ENCODE peak calls at places on chromosomes 16 and 17, in five cellular contexts. Y, Z, O, A and I are unnamed samples.
A peak's percentile ranks its signal among the peaks of the same experiment; 100 is the strongest.

GRCh38 chr16:4686497-4687210 is 6.7 kb upstream of the NUDT16L1 start:
- DNase-seq in Y (no peak), A (no peak), O (no peak), Z (no peak), I (no peak)

GRCh38 chr16:48918520-48919258 is 308.7 kb upstream of the N4BP1 start:
- DNase-seq in O (no peak), A (no peak), Z (peak; percentile 21), Y (no peak), I (no peak)

GRCh38 chr17:40348562-40349476 is 15.7 kb downstream of the GJD3 start:
- DNase-seq in A (no peak), O (no peak), Y (no peak), Z (no peak), I (no peak)

GRCh38 chr17:34423978-34424813 is 61.2 kb upstream of the CCL1 start:
- DNase-seq in Z (peak; percentile 76), O (no peak), Y (no peak), A (no peak), I (peak; percentile 20)

GRCh38 chr17:9684955-9685621 is 39.8 kb downstream of the USP43 start:
- DNase-seq in Y (no peak), A (no peak), Z (no peak), O (no peak), I (no peak)

GRCh38 chr16:5350118-5350517 is 252.5 kb upstream of the EEF2KMT start:
- DNase-seq in A (no peak), Z (no peak), Y (no peak), O (no peak), I (no peak)

GRCh38 chr16:57747091-57747490 is 11.5 kb downstream of the KATNB1 start:
- DNase-seq in Z (no peak), O (no peak), A (no peak), Y (no peak), I (no peak)

GRCh38 chr17:68581863-68582645 is 19.1 kb downstream of the FAM20A start:
- DNase-seq in Y (no peak), O (no peak), Z (no peak), A (no peak), I (no peak)

GRCh38 chr17:32283745-32284207 is 18.1 kb downstream of the RHBDL3 start:
- DNase-seq in Z (no peak), O (no peak), Y (no peak), A (no peak), I (no peak)

GRCh38 chr16:16884451-16884850 is 505.5 kb downstream of the NPIPA7 start:
- DNase-seq in O (no peak), Y (no peak), A (no peak), Z (no peak), I (no peak)

GRCh38 chr16:31451681-31452351 is 7.5 kb upstream of the ARMC5 start:
- DNase-seq in Z (peak; percentile 88), A (peak; percentile 82), Y (peak; percentile 61), O (peak; percentile 46), I (peak; percentile 83)

GRCh38 chr16:31451201-31451600 is 8.1 kb upstream of the ARMC5 start:
- DNase-seq in A (no peak), Z (peak; percentile 64), Y (no peak), O (no peak), I (no peak)

GRCh38 chr16:31452631-31453106 is 6.6 kb upstream of the ARMC5 start:
- DNase-seq in Y (peak; percentile 36), A (no peak), O (no peak), Z (peak; percentile 75), I (no peak)

GRCh38 chr16:31455601-31456314 is 3.5 kb upstream of the ARMC5 start:
- DNase-seq in Y (no peak), Z (no peak), O (peak; percentile 61), A (no peak), I (peak; percentile 35)

GRCh38 chr16:31453255-31454204 is 5.8 kb upstream of the ARMC5 start:
- DNase-seq in O (no peak), Y (peak; percentile 76), Z (peak; percentile 88), A (no peak), I (no peak)
- TF ChIP-seq CTCF in O (no peak), Y (no peak), Z (no peak), A (no peak), I (no peak)

DNA sequence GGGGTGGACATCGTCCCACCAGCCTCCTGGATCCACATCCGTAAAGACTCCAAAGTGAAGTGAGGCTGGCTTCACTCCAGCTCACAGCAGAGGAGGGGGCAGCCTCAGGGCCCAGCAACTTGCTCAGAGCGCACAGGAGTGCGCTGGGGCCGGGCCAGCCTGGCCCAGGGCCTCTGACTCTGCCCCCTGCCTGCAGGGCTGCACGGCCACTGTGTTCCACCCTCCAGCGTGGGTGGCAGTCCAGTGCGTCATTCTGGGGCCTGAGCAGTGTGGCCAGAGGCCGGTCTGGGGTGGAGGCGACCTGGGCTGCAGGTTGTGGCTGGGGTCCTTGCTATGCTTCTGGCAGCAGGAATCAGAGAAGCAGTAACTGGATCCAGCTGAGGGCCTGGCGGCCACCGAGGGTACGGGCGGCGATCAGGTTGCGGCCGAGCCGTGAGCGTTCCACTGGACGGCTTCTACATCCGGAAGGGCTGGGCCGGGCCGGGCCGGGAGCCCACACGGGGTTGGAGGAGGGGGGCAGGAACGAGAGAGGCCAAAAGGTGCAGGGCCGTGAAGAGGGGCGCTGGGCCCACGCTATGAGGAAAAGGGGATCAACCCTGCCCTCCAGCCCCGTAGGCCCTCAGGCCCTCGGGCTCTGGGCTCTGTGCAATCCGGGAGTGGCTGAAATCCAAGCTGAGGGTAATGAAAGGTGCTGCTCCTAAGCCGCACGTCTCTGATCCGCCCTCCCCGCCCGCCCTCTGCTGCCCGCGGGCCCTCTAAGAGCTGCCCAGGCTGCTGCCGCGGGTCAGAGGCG is at the start of gene FSCN2:
- DNase-seq in Z (no peak), Y (no peak), O (no peak), A (no peak), I (no peak)
- TF ChIP-seq CTCF in Z (no peak), Y (no peak), O (no peak), A (no peak), I (no peak)

DNA sequence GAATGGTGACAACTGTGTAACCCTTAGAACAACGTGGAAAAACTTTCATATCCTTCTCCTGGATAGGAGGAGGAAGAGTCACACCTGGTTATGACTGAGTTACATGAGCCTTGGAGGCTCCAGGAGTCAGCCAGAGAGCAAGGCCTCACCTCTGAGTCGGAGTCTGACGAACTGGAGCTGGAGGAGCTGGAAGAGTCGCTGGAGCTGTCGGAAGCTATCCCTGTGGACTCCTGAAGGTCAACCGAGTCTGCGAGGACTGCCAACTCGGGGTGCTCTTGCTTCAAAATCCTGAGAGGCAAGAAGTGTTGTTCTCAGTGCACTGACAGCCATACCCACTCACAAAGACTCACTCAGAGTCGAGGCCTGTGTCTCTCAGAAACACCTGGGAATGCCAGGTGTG is 6.2 kb downstream of the JMJD6 start:
- DNase-seq in Y (no peak), A (no peak), Z (peak; percentile 62), O (no peak), I (no peak)
- TF ChIP-seq CTCF in Y (no peak), A (no peak), Z (no peak), O (no peak), I (no peak)

GRCh38 chr16:56316545-56316944 is 108.8 kb downstream of the AMFR start:
- DNase-seq in O (no peak), Z (no peak), Y (no peak), A (no peak), I (no peak)
- TF ChIP-seq CTCF in O (no peak), Z (no peak), Y (no peak), A (no peak), I (no peak)

DNA sequence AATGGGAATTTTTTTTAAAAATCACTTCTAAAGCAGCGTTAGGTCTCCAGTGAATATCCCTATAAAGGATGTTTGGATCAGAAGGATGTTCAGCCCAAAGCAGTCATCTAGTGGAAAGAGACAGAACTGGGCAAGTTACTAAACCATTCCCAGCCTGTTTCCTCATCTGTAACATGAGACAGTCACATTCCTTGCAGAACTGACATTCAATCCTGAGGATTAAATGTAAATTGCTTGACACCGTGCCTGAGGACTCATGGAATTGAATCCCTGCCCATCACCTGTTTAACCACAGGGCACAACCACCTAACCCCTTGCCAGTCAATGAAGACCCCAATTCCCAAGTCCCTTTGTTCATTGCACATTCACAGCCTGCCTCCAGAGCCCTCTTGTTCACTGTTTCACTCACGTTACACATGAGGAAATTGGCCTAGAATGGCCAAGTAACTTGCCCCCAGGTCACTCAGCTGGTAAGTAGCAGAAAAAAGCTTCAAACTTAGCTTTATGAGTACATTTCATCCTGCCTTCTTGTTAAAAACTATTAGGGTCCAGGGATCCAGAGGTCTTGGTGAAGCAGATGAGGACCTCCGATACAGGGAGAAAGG is 1.4 kb downstream of the CMTM2 start:
- DNase-seq in Y (no peak), A (no peak), Z (no peak), O (no peak), I (no peak)
- TF ChIP-seq CTCF in Y (no peak), A (no peak), Z (no peak), O (no peak), I (no peak)

GRCh38 chr17:50627782-50628601 is 6.7 kb upstream of the ABCC3 start:
- DNase-seq in Y (no peak), Z (no peak), O (no peak), A (no peak), I (peak; percentile 83)
- TF ChIP-seq CTCF in Y (no peak), Z (no peak), O (no peak), A (no peak), I (no peak)

GRCh38 chr17:17971431-17972125 is 622 bp downstream of the TOM1L2 start:
- DNase-seq in Y (peak; percentile 37), A (peak; percentile 25), Z (peak; percentile 90), O (no peak), I (peak; percentile 30)
- TF ChIP-seq CTCF in Y (no peak), A (no peak), Z (no peak), O (no peak), I (no peak)

GRCh38 chr16:183005-183404 is 2.7 kb downstream of the HBQ1 start:
- DNase-seq in Z (no peak), Y (no peak), A (no peak), O (no peak), I (no peak)

GRCh38 chr16:180101-180920 is at the start of gene HBQ1:
- DNase-seq in Y (peak; percentile 36), O (no peak), Z (no peak), A (peak; percentile 73), I (no peak)

GRCh38 chr16:179431-179830 is 828 bp upstream of the HBQ1 start:
- DNase-seq in Y (no peak), Z (no peak), A (no peak), O (no peak), I (no peak)

GRCh38 chr16:180921-181667 is 835 bp downstream of the HBQ1 start:
- DNase-seq in Z (peak; percentile 94), A (peak; percentile 88), Y (peak; percentile 80), O (peak; percentile 76), I (peak; percentile 86)

GRCh38 chr16:181668-182021 is 1.4 kb downstream of the HBQ1 start:
- DNase-seq in O (no peak), Y (no peak), Z (no peak), A (no peak), I (no peak)
- TF ChIP-seq CTCF in O (peak; percentile 33), Y (no peak), Z (no peak), A (no peak), I (no peak)